ENCODE peak calls at places on chromosomes 16 and 17, in six cellular contexts. H is DMS79; Q is GM18507; C is A549; B is activated CD4-positive, alpha-beta T cell treated with anti-CD3 and anti-CD28 coated beads for 24 hours; K is K562. S is an unnamed sample.

GRCh38 chr17:67649891-67650290 is 67.8 kb upstream of the NOL11 start:
- DNase-seq in H (no peak), Q (no peak), C (no peak), B (no peak), K (no peak), S (no peak)

GRCh38 chr17:31888124-31888523 is 13.4 kb downstream of the UTP6 start:
- DNase-seq in H (no peak), Q (no peak), C (no peak), B (no peak), K (no peak), S (no peak)

GRCh38 chr17:18968945-18969887 is 17.3 kb downstream of the SLC5A10 start:
- DNase-seq in H (no peak), Q (no peak), C (peak), B (no peak), K (peak), S (no peak)

GRCh38 chr16:76511203-76511602 is 234.0 kb downstream of the CNTNAP4 start:
- DNase-seq in H (no peak), Q (no peak), C (no peak), B (no peak), K (no peak), S (no peak)

GRCh38 chr16:85891033-85891775 is 7.8 kb upstream of the IRF8 start:
- DNase-seq in H (peak), Q (no peak), C (peak), B (no peak), K (no peak), S (no peak)

GRCh38 chr16:55643161-55643970 is 12.4 kb upstream of the SLC6A2 start:
- DNase-seq in H (no peak), Q (no peak), C (peak), B (no peak), K (peak), S (no peak)

GRCh38 chr17:10612957-10613744 is 44.0 kb downstream of the MYH3 start:
- DNase-seq in H (no peak), Q (no peak), C (no peak), B (no peak), K (no peak), S (no peak)

GRCh38 chr17:45896803-45897693 is 2.7 kb downstream of the MAPT start:
- DNase-seq in H (peak), Q (no peak), C (peak), B (no peak), K (no peak), S (peak)

GRCh38 chr17:21542070-21542469 is 150.3 kb upstream of the KCNJ18 start:
- DNase-seq in H (no peak), Q (no peak), C (no peak), B (no peak), K (no peak), S (no peak)

GRCh38 chr17:78125976-78126894 is 2.3 kb downstream of the TMC6 start:
- DNase-seq in H (no peak), Q (no peak), C (no peak), B (no peak), K (no peak), S (no peak)

GRCh38 chr17:69733171-69734014 is 318.9 kb downstream of the MAP2K6 start:
- DNase-seq in H (no peak), Q (no peak), C (peak), B (no peak), K (no peak), S (no peak)

GRCh38 chr16:57486858-57487834 is 853 bp upstream of the DOK4 start:
- DNase-seq in H (no peak), Q (no peak), C (no peak), B (no peak), K (no peak), S (peak)

GRCh38 chr16:11403534-11403795 is 58.2 kb downstream of the RMI2 start:
- DNase-seq in H (no peak), Q (no peak), C (no peak), B (no peak), K (no peak), S (no peak)

S was measured in dorsolateral prefrontal cortex.